ENCODE peak calls at places on chromosomes 3 and 15, in seven cellular contexts. V, I, J, D, T, L and S are unnamed samples.

GRCh38 chr3:107431048-107431297 is 53.7 kb downstream of the CCDC54 start:
- DNase-seq in V (peak), I (no peak), J (peak), D (no peak), T (no peak), L (no peak), S (no peak)

GRCh38 chr15:76648732-76649444 is 256.3 kb downstream of the SCAPER start:
- DNase-seq in V (no peak), I (no peak), J (no peak), D (no peak), T (no peak), L (no peak), S (no peak)

GRCh38 chr15:89999676-90000174 is 1.4 kb upstream of the ZNF710 start:
- DNase-seq in V (peak), I (peak), J (peak), D (no peak), T (no peak), L (no peak), S (no peak)

GRCh38 chr3:10383850-10384248 is 62.9 kb upstream of the SEC13 start:
- DNase-seq in V (no peak), I (no peak), J (no peak), D (no peak), T (peak), L (no peak), S (no peak)

GRCh38 chr3:133437391-133438093 is 37.7 kb downstream of the BFSP2 start:
- DNase-seq in V (peak), I (no peak), J (peak), D (no peak), T (no peak), L (no peak), S (no peak)

GRCh38 chr3:120324185-120324584 is 25.0 kb downstream of the LRRC58 start:
- DNase-seq in V (peak), I (no peak), J (peak), D (no peak), T (no peak), L (peak), S (no peak)

GRCh38 chr3:115293321-115293720 is 146.2 kb upstream of the ZBTB20 start:
- DNase-seq in V (no peak), I (no peak), J (no peak), D (no peak), T (no peak), L (no peak), S (no peak)

GRCh38 chr3:45067486-45067885 is 41.4 kb downstream of the CLEC3B start:
- DNase-seq in V (no peak), I (no peak), J (no peak), D (no peak), T (no peak), L (no peak), S (no peak)

GRCh38 chr15:40871749-40872617 is 2.1 kb downstream of the RHOV start:
- DNase-seq in V (no peak), I (no peak), J (no peak), D (peak), T (no peak), L (no peak), S (no peak)

GRCh38 chr3:129553771-129554170 is 10.8 kb downstream of the H1-8 start:
- DNase-seq in V (no peak), I (no peak), J (no peak), D (no peak), T (no peak), L (no peak), S (no peak)

GRCh38 chr3:33277193-33277882 is at the start of gene FBXL2:
- DNase-seq in V (peak), I (peak), J (peak), D (no peak), T (peak), L (peak), S (peak)

GRCh38 chr3:158991146-158991705 is 189.4 kb downstream of the MFSD1 start:
- DNase-seq in V (no peak), I (no peak), J (no peak), D (no peak), T (no peak), L (no peak), S (no peak)

GRCh38 chr15:28112962-28113361 is 13.8 kb upstream of the OCA2 start:
- DNase-seq in V (no peak), I (no peak), J (no peak), D (no peak), T (peak), L (no peak), S (peak)

GRCh38 chr3:79140718-79141117 is 627.1 kb downstream of the ROBO1 start:
- DNase-seq in V (peak), I (no peak), J (peak), D (no peak), T (no peak), L (peak), S (no peak)

GRCh38 chr15:56491110-56491722 is 26.3 kb upstream of the MNS1 start:
- DNase-seq in V (peak), I (peak), J (peak), D (peak), T (no peak), L (peak), S (no peak)

GRCh38 chr15:44195151-44195740 is at the start of gene FRMD5:
- DNase-seq in V (peak), I (peak), J (peak), D (peak), T (peak), L (peak), S (peak)

GRCh38 chr3:16884084-16884747 is 539 bp upstream of the PLCL2 start:
- DNase-seq in V (peak), I (peak), J (peak), D (no peak), T (peak), L (no peak), S (peak)

GRCh38 chr3:129602730-129603560 is 3.5 kb downstream of the PLXND1 start:
- DNase-seq in V (peak), I (no peak), J (peak), D (no peak), T (no peak), L (peak), S (peak)

GRCh38 chr3:15647629-15648167 is 46.2 kb downstream of the BTD start:
- DNase-seq in V (peak), I (no peak), J (peak), D (no peak), T (no peak), L (peak), S (no peak)

GRCh38 chr3:4416961-4417360 is 50.1 kb downstream of the SUMF1 start:
- DNase-seq in V (peak), I (peak), J (peak), D (peak), T (no peak), L (peak), S (peak)

GRCh38 chr3:42747581-42747980 is 25.5 kb downstream of the CCDC13 start:
- DNase-seq in V (no peak), I (no peak), J (no peak), D (no peak), T (no peak), L (no peak), S (no peak)

GRCh38 chr3:194518652-194519051 is 31.9 kb upstream of the ATP13A3 start:
- DNase-seq in V (peak), I (no peak), J (no peak), D (no peak), T (no peak), L (no peak), S (no peak)

GRCh38 chr15:98671060-98672008 is 23.0 kb downstream of the IGF1R start:
- DNase-seq in V (peak), I (no peak), J (peak), D (no peak), T (no peak), L (no peak), S (no peak)

GRCh38 chr3:88195951-88196434 is 46.2 kb downstream of the C3orf38 start:
- DNase-seq in V (peak), I (no peak), J (peak), D (no peak), T (no peak), L (peak), S (no peak)

GRCh38 chr3:134057006-134057832 is 27.5 kb upstream of the SLCO2A1 start:
- DNase-seq in V (peak), I (no peak), J (peak), D (no peak), T (peak), L (no peak), S (no peak)

GRCh38 chr15:99384992-99385669 is 133.8 kb downstream of the LRRC28 start:
- DNase-seq in V (no peak), I (no peak), J (no peak), D (no peak), T (no peak), L (no peak), S (no peak)

GRCh38 chr15:48168626-48169025 is 9.5 kb downstream of the MYEF2 start:
- DNase-seq in V (no peak), I (no peak), J (no peak), D (no peak), T (no peak), L (no peak), S (no peak)

GRCh38 chr3:136752046-136752326 is 192 bp downstream of the STAG1 start:
- DNase-seq in V (no peak), I (no peak), J (no peak), D (no peak), T (no peak), L (no peak), S (no peak)

GRCh38 chr3:127803619-127804018 is 18.7 kb downstream of the MGLL start:
- DNase-seq in V (peak), I (no peak), J (peak), D (no peak), T (no peak), L (peak), S (no peak)

GRCh38 chr15:92294759-92295158 is 98.9 kb upstream of the ST8SIA2 start:
- DNase-seq in V (no peak), I (no peak), J (no peak), D (no peak), T (no peak), L (no peak), S (no peak)

GRCh38 chr3:123431007-123431657 is 17.8 kb downstream of the ADCY5 start:
- DNase-seq in V (no peak), I (no peak), J (no peak), D (no peak), T (no peak), L (no peak), S (no peak)

GRCh38 chr3:56355570-56356185 is 112.6 kb downstream of the ERC2 start:
- DNase-seq in V (no peak), I (no peak), J (no peak), D (no peak), T (no peak), L (no peak), S (no peak)

GRCh38 chr3:112811917-112812660 is 34.6 kb downstream of the CD200R1L start:
- DNase-seq in V (no peak), I (no peak), J (no peak), D (no peak), T (no peak), L (no peak), S (no peak)

GRCh38 chr3:112814256-112814655 is 32.4 kb downstream of the CD200R1L start:
- DNase-seq in V (peak), I (no peak), J (peak), D (no peak), T (no peak), L (peak), S (no peak)

GRCh38 chr3:112813016-112813415 is 33.6 kb downstream of the CD200R1L start:
- DNase-seq in V (no peak), I (no peak), J (no peak), D (no peak), T (no peak), L (no peak), S (no peak)

GRCh38 chr3:112815981-112816380 is 30.7 kb downstream of the CD200R1L start:
- DNase-seq in V (peak), I (no peak), J (peak), D (no peak), T (no peak), L (no peak), S (no peak)

GRCh38 chr3:112813723-112814171 is 32.9 kb downstream of the CD200R1L start:
- DNase-seq in V (peak), I (no peak), J (no peak), D (no peak), T (peak), L (no peak), S (no peak)
- TF ChIP-seq CTCF in V (no peak), I (no peak), J (no peak), D (no peak), T (no peak), L (no peak), S (no peak)

GRCh38 chr3:75048650-75049049 is 434.2 kb upstream of the CNTN3 start:
- DNase-seq in V (peak), I (no peak), J (peak), D (no peak), T (no peak), L (no peak), S (no peak)

GRCh38 chr3:75042941-75043340 is 428.5 kb upstream of the CNTN3 start:
- DNase-seq in V (no peak), I (no peak), J (no peak), D (peak), T (no peak), L (no peak), S (no peak)
- TF ChIP-seq CTCF in V (no peak), I (no peak), J (no peak), D (peak), T (no peak), L (no peak), S (no peak)

GRCh38 chr15:45402162-45402954 is 24.0 kb upstream of the GATM start:
- DNase-seq in V (peak), I (peak), J (peak), D (peak), T (peak), L (peak), S (peak)
- TF ChIP-seq CTCF in V (no peak), I (no peak), J (no peak), D (no peak), T (no peak), L (no peak), S (no peak)

DNA sequence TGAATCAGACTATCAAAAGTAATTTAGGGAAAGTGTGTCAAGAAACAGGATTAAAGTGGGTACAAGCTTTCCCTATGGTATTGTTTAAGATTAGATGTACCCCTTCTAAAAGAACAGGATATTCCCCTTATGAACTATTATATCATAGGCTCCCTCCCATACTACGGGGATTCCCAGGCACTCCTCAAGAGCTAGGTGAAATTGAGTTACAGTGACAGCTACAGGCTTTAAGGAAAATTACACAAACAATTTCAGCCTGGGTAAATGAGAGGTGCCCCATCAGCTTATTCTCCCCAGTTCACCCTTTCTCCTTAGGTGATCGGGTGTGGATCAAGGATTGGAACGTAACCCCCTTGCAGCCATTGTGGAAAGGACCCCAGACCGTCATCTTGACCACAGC is 240.8 kb upstream of the CNTN6 start:
- DNase-seq in V (no peak), I (no peak), J (no peak), D (no peak), T (no peak), L (no peak), S (peak)
- TF ChIP-seq CTCF in V (no peak), I (no peak), J (no peak), D (no peak), T (no peak), L (peak), S (no peak)

GRCh38 chr3:185199671-185200070 is 46.8 kb upstream of the C3orf70 start:
- DNase-seq in V (no peak), I (no peak), J (no peak), D (no peak), T (no peak), L (no peak), S (no peak)
- TF ChIP-seq CTCF in V (no peak), I (no peak), J (peak), D (no peak), T (no peak), L (peak), S (no peak)

GRCh38 chr3:146313411-146314111 is 62.7 kb upstream of the PLSCR4 start:
- DNase-seq in V (peak), I (no peak), J (peak), D (no peak), T (no peak), L (peak), S (no peak)
- TF ChIP-seq CTCF in V (no peak), I (no peak), J (no peak), D (no peak), T (no peak), L (no peak), S (no peak)